ENCODE peak calls at places on chromosomes 12 and 14, in five cellular contexts. E is BJ, I is GM23338, R is brain microvascular endothelial cell, V is cardiac muscle cell. Z is an unnamed sample.

GRCh38 chr14:96424104-96424989 is 32.4 kb downstream of the AK7 start:
- DNase-seq in R (peak), V (peak), E (peak), I (peak), Z (peak)

GRCh38 chr12:12399906-12400305 is 43.0 kb downstream of the BORCS5 start:
- DNase-seq in I (no peak), E (no peak), R (no peak), V (peak), Z (no peak)

GRCh38 chr12:84842406-84843013 is 70.1 kb downstream of the SLC6A15 start:
- DNase-seq in E (peak), I (peak), V (peak), R (peak), Z (no peak)

GRCh38 chr14:90533591-90534021 is 136.8 kb downstream of the CALM1 start:
- DNase-seq in R (no peak), E (no peak), I (no peak), V (no peak), Z (no peak)

GRCh38 chr12:85260904-85261303 is 19.1 kb upstream of the ALX1 start:
- DNase-seq in R (no peak), V (no peak), E (no peak), I (no peak), Z (no peak)

GRCh38 chr12:111256629-111257434 is 112.1 kb downstream of the PHETA1 start:
- DNase-seq in R (no peak), V (no peak), E (no peak), I (no peak), Z (no peak)

GRCh38 chr14:49134940-49135339 is 451.2 kb downstream of the RPS29 start:
- DNase-seq in I (peak), R (no peak), V (no peak), E (no peak), Z (no peak)

GRCh38 chr12:125254856-125255255 is 189.6 kb downstream of the AACS start:
- DNase-seq in E (no peak), V (no peak), R (no peak), I (peak), Z (no peak)

GRCh38 chr14:33879684-33880286 is 71.1 kb downstream of the EGLN3 start:
- DNase-seq in V (no peak), R (no peak), I (no peak), E (no peak), Z (no peak)

GRCh38 chr12:65335021-65335714 is 56.7 kb downstream of the MSRB3 start:
- DNase-seq in I (no peak), E (peak), V (peak), R (peak), Z (peak)

GRCh38 chr14:30521899-30522736 is 36.8 kb upstream of the G2E3 start:
- DNase-seq in I (peak), R (no peak), V (peak), E (no peak), Z (peak)

GRCh38 chr14:100305446-100306255 is 593 bp downstream of the SLC25A29 start:
- DNase-seq in R (no peak), E (no peak), I (peak), V (no peak), Z (no peak)

GRCh38 chr14:69780952-69781351 is 14.0 kb downstream of the SRSF5 start:
- DNase-seq in E (no peak), V (no peak), I (no peak), R (no peak), Z (no peak)

GRCh38 chr12:92955997-92956663 is 27.0 kb upstream of the EEA1 start:
- DNase-seq in V (peak), E (peak), R (peak), I (no peak), Z (peak)

GRCh38 chr12:124570810-124571209 is 3.4 kb upstream of the NCOR2 start:
- DNase-seq in R (no peak), I (no peak), E (no peak), V (no peak), Z (no peak)

GRCh38 chr12:46659032-46659703 is 166.6 kb downstream of the SLC38A4 start:
- DNase-seq in I (no peak), V (peak), R (peak), E (no peak), Z (no peak)

GRCh38 chr12:116236148-116236731 is 41.3 kb downstream of the MED13L start:
- DNase-seq in E (no peak), R (peak), V (peak), I (peak), Z (no peak)

GRCh38 chr12:56520025-56520810 is 1.4 kb upstream of the RBMS2 start:
- DNase-seq in R (no peak), E (no peak), V (peak), I (peak), Z (no peak)

GRCh38 chr12:91406920-91407341 is 224.3 kb upstream of the DCN start:
- DNase-seq in I (no peak), V (peak), R (peak), E (no peak), Z (no peak)

GRCh38 chr12:32809846-32810245 is 54.1 kb upstream of the YARS2 start:
- DNase-seq in E (no peak), V (no peak), I (no peak), R (no peak), Z (no peak)

GRCh38 chr14:55102141-55102547 is 26.9 kb upstream of the LGALS3 start:
- DNase-seq in R (peak), E (peak), V (peak), I (peak), Z (peak)

GRCh38 chr12:18578191-18578590 is 159.6 kb downstream of the PLCZ1 start:
- DNase-seq in E (no peak), I (no peak), R (no peak), V (peak), Z (no peak)

GRCh38 chr12:40692617-40693502 is 621 bp downstream of the CNTN1 start:
- DNase-seq in R (no peak), E (no peak), V (no peak), I (peak), Z (no peak)

GRCh38 chr14:58151264-58151700 is 731 bp downstream of the ARMH4 start:
- DNase-seq in R (peak), E (no peak), I (peak), V (peak), Z (no peak)

GRCh38 chr14:77622562-77622961 is 6.1 kb upstream of the SPTLC2 start:
- DNase-seq in I (no peak), R (no peak), E (no peak), V (no peak), Z (no peak)

GRCh38 chr12:6532927-6533652 is 1.2 kb upstream of the GAPDH start:
- DNase-seq in I (peak), E (no peak), R (no peak), V (peak), Z (no peak)

GRCh38 chr12:119956047-119956446 is 33.0 kb upstream of the BICDL1 start:
- DNase-seq in E (no peak), I (peak), R (no peak), V (peak), Z (no peak)

GRCh38 chr14:85336257-85336656 is 193.7 kb upstream of the FLRT2 start:
- DNase-seq in R (no peak), V (no peak), I (no peak), E (no peak), Z (no peak)

GRCh38 chr14:99774526-99775307 is 18.5 kb upstream of the EML1 start:
- DNase-seq in R (no peak), I (no peak), V (peak), E (no peak), Z (no peak)

GRCh38 chr12:27236498-27236897 is 7.6 kb upstream of the STK38L start:
- DNase-seq in V (peak), I (no peak), R (no peak), E (no peak), Z (no peak)

GRCh38 chr12:22866406-22866805 is 241.4 kb downstream of the ETNK1 start:
- DNase-seq in I (no peak), E (no peak), R (no peak), V (no peak), Z (peak)

GRCh38 chr12:16613199-16613598 is 7.2 kb upstream of the LMO3 start:
- DNase-seq in I (no peak), V (peak), R (no peak), E (no peak), Z (no peak)

GRCh38 chr12:16611146-16611545 is 5.2 kb upstream of the LMO3 start:
- DNase-seq in I (no peak), E (no peak), R (no peak), V (no peak), Z (no peak)

GRCh38 chr12:16610743-16611142 is 4.8 kb upstream of the LMO3 start:
- DNase-seq in V (no peak), I (no peak), E (no peak), R (no peak), Z (no peak)

GRCh38 chr12:16610006-16610520 is 4.1 kb upstream of the LMO3 start:
- DNase-seq in I (no peak), E (no peak), R (no peak), V (no peak), Z (no peak)

DNA sequence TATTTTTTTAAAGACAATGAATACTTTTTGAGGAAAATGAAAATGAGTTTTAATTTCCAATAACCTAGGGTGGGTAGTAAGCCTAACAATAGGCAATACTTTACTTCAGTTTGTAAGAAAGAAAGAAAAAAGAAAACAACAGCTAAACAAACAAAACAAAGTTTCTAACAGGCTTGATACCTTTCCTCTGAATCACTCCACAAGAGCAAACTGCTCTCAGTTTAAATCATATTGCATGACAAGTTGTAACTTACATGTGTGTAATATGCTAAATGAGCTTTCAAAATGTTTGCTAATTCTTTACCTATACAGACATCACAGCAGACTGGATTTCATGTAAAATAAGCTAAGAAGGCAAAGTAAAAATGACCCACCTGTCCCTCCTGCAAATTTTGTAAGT is 6.7 kb upstream of the LMO3 start:
- DNase-seq in E (no peak), V (peak), I (no peak), R (no peak), Z (no peak)
- H3K4me3 ChIP-seq in E (no peak), V (no peak), I (no peak), R (no peak), Z (no peak)

GRCh38 chr12:7642876-7643309 is 22.8 kb downstream of the APOBEC1 start:
- DNase-seq in E (no peak), R (no peak), I (peak), V (peak), Z (no peak)
- H3K4me3 ChIP-seq in E (no peak), R (no peak), I (no peak), V (no peak), Z (no peak)

DNA sequence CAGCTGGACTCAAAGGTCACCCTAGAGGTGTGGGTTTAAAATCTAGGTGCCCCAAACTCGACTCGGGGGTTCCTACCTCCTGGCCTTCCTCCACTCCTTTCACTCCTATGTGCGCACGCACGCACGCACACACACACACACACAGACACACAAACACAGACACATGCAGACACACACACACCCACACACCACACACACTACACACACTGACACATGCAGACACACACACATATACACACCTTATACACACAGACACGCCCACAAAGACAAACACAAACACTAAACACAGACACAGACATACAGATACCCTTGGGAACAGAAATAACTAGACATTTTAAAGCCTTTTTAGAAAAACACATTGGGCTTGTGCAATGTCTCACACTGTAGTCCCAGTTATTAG is 31.8 kb downstream of the GSC start:
- DNase-seq in R (no peak), I (no peak), V (no peak), E (no peak), Z (no peak)
- H3K4me3 ChIP-seq in R (no peak), I (no peak), V (no peak), E (no peak), Z (no peak)

DNA sequence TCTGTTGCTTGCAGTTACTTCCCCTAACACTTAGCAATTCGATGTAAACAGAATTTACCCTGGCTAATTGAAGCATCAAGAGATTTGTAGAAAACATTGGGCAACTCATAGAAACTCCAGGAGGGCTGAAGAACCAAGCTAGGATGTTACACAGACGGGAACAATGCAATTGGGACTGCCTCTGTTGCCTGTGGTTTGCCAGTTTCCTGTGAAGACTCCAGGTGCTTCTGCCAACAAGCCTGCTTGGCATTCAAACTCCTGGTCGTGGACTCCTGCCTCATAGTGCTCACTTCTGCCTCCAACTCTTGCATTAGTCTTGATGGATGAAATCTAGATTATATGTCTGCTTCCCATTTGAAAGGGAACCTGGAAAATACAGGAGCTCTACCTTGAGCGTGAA is 246.0 kb downstream of the BMP4 start:
- DNase-seq in R (no peak), E (no peak), I (no peak), V (no peak), Z (no peak)
- H3K4me3 ChIP-seq in R (no peak), E (no peak), I (no peak), V (no peak), Z (no peak)

GRCh38 chr12:75482636-75483035 is 2.1 kb downstream of the GLIPR1 start:
- DNase-seq in R (no peak), I (no peak), V (peak), E (no peak), Z (no peak)
- H3K4me3 ChIP-seq in R (peak), I (no peak), V (no peak), E (peak), Z (peak)

GRCh38 chr12:109432842-109433304 is 44.2 kb downstream of the KCTD10 start:
- DNase-seq in I (peak), R (peak), E (no peak), V (peak), Z (peak)
- H3K4me3 ChIP-seq in I (no peak), R (no peak), E (no peak), V (no peak), Z (no peak)

DNA sequence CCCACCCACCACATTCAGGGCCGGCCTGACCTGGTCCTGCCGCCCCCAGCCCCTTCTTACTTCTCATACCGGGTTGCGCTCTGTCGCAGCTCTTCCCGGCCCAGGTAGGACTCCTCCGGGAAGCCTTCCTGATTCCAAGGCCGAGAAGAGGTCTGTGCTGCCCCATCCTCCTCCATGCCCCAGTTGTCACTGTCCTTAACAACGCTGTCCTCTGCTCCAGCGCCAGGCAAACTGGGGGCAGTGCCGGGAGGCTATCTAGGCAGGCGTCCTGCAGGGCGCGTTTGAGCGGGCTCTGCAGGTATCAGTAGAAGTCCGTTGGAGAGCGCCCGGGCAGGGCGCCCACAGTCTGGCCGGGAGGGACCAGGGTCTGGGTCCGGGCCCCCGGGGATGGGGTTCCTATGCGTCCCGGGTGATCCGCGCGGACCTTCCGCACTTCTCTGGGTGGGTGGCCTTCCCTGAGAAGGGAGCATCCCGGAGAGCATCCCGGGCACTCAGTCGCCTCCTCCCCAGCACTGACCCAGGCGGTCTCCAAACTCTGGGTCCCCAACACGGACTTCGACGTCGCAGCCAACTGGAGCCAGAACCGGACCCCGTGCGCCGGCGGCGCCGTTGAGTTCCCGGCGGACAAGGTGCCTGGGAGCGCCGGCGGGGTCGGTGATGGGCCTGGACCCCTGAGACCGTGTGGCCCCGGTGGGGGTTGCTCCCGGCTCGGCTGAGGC is 897 bp downstream of the AMN start:
- DNase-seq in V (no peak), E (no peak), I (peak), R (no peak), Z (no peak)
- H3K4me3 ChIP-seq in V (no peak), E (no peak), I (peak), R (peak), Z (peak)

GRCh38 chr12:80938397-80938796 is 663 bp upstream of the LIN7A start:
- DNase-seq in V (no peak), E (no peak), R (no peak), I (no peak), Z (no peak)

GRCh38 chr12:80936353-80936641 is 1.4 kb downstream of the LIN7A start:
- DNase-seq in I (peak), R (no peak), V (no peak), E (no peak), Z (no peak)

GRCh38 chr12:80939231-80939950 is 1.7 kb upstream of the LIN7A start:
- DNase-seq in V (peak), E (no peak), R (peak), I (no peak), Z (peak)

GRCh38 chr12:80936642-80937390 is 918 bp downstream of the LIN7A start:
- DNase-seq in I (peak), V (peak), E (no peak), R (peak), Z (no peak)

GRCh38 chr12:80937391-80938238 is at the start of gene LIN7A:
- DNase-seq in I (peak), V (peak), E (no peak), R (peak), Z (no peak)
- H3K4me3 ChIP-seq in I (peak), V (peak), E (peak), R (peak), Z (peak)

GRCh38 chr12:100716949-100717732 is 77.4 kb upstream of the ANO4 start:
- DNase-seq in R (no peak), E (no peak), I (peak), V (peak), Z (no peak)
- H3K4me3 ChIP-seq in R (peak), E (peak), I (peak), V (peak), Z (peak)

DNA sequence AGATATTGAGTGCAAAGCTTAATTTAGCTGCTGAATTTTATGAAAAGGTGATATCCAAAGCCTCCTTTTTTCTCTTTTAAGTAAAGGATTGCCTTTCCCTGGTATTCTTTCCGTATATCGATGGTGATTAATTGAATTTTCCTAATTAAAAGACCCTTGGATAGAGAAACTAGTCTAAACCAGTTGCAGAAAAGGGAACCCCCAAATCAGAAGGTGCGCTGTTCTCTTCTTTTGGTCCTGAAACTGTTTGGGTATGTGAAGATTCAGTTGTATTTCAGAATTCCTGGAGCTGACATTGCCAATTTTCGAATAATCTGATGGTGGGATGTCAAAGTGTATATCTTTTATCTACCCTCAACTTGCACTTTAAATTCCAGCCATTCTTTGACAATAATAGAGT is 1.9 kb downstream of the GPHN start:
- DNase-seq in V (peak), R (no peak), I (peak), E (no peak), Z (no peak)
- H3K4me3 ChIP-seq in V (peak), R (peak), I (peak), E (peak), Z (peak)